ENCODE peak calls at places on chromosomes 2 and 18, in four cellular contexts. P is pancreas, B is RWPE1, W is NCI-H2171 treated with DMSO at 0.1 percent for 48 hours. Q is an unnamed sample.

GRCh38 chr2:10284108-10284870 is 18.4 kb upstream of the HPCAL1 start:
- DNase-seq in P (no peak), B (no peak), W (no peak), Q (no peak)

GRCh38 chr2:37457401-37457901 is 113.0 kb downstream of the QPCT start:
- DNase-seq in P (no peak), B (no peak), W (no peak), Q (no peak)

GRCh38 chr2:23199115-23199918 is 185.7 kb upstream of the KLHL29 start:
- DNase-seq in P (no peak), B (no peak), W (peak), Q (peak)

GRCh38 chr2:23563673-23564617 is 179.0 kb downstream of the KLHL29 start:
- DNase-seq in P (peak), B (peak), W (peak), Q (no peak)

GRCh38 chr2:42142476-42143184 is 26.5 kb upstream of the EML4 start:
- DNase-seq in P (no peak), B (no peak), W (no peak), Q (no peak)

GRCh38 chr18:3294435-3295080 is 32.6 kb downstream of the MYL12B start:
- DNase-seq in P (no peak), B (no peak), W (no peak), Q (no peak)

GRCh38 chr2:113965644-113966043 is 75.8 kb downstream of the ACTR3 start:
- DNase-seq in P (no peak), B (no peak), W (peak), Q (peak)

GRCh38 chr2:18940184-18940583 is 350.8 kb upstream of the NT5C1B start:
- DNase-seq in P (no peak), B (no peak), W (no peak), Q (no peak)

GRCh38 chr2:240685771-240686371 is 3.2 kb upstream of the AQP12B start:
- DNase-seq in P (peak), B (no peak), W (peak), Q (no peak)

GRCh38 chr2:231099918-231100317 is 24.9 kb downstream of the HTR2B start:
- DNase-seq in P (no peak), B (no peak), W (no peak), Q (no peak)

GRCh38 chr18:6971823-6972478 is 145.6 kb downstream of the LAMA1 start:
- DNase-seq in P (no peak), B (no peak), W (no peak), Q (no peak)